ENCODE peak calls at places on chromosomes 13 and 19, in seven cellular contexts. N is Daoy, G is WTC11, S is IMR-90, C is T1000, Q is NCI-H1092, T is hepatocyte. O is an unnamed sample.

GRCh38 chr13:27562457-27562856 is 57.9 kb downstream of the LNX2 start:
- DNase-seq in S (no peak), Q (no peak), C (no peak), T (no peak), G (no peak), N (no peak), O (no peak)

GRCh38 chr13:64871742-64872141 is 2358.4 kb downstream of the PCDH9 start:
- DNase-seq in Q (no peak), T (no peak), S (no peak), G (no peak), C (no peak), N (no peak), O (no peak)

GRCh38 chr13:99353836-99354235 is 46.6 kb upstream of the GPR183 start:
- DNase-seq in G (no peak), N (peak), Q (no peak), C (no peak), S (peak), T (no peak), O (no peak)

GRCh38 chr13:57491318-57491717 is 140.2 kb upstream of the PCDH17 start:
- DNase-seq in N (no peak), Q (no peak), T (no peak), G (no peak), C (no peak), S (no peak), O (no peak)

GRCh38 chr13:106450991-106451390 is 84.5 kb downstream of the EFNB2 start:
- DNase-seq in T (no peak), G (no peak), Q (no peak), N (no peak), S (no peak), C (no peak), O (no peak)

GRCh38 chr19:41866284-41866683 is 6.2 kb downstream of the RPS19 start:
- DNase-seq in N (no peak), T (no peak), Q (no peak), C (no peak), G (no peak), S (no peak), O (no peak)

GRCh38 chr19:46828484-46828883 is 22.2 kb downstream of the AP2S1 start:
- DNase-seq in C (peak), Q (no peak), T (no peak), S (peak), G (no peak), N (no peak), O (no peak)

GRCh38 chr19:29810504-29810871 is 1.3 kb upstream of the CCNE1 start:
- DNase-seq in N (peak), S (peak), C (no peak), G (no peak), Q (no peak), T (peak), O (no peak)

GRCh38 chr13:38045278-38046048 is 175.9 kb upstream of the TRPC4 start:
- DNase-seq in N (no peak), T (peak), C (no peak), G (no peak), Q (no peak), S (peak), O (no peak)

GRCh38 chr19:14146789-14147216 is 10.4 kb upstream of the ASF1B start:
- DNase-seq in S (peak), N (peak), Q (no peak), C (no peak), G (no peak), T (no peak), O (no peak)

GRCh38 chr13:73133536-73133935 is 74.7 kb downstream of the KLF5 start:
- DNase-seq in Q (no peak), N (peak), S (no peak), C (peak), G (no peak), T (no peak), O (no peak)

O was measured in suprapubic skin.